ENCODE peak calls at places on chromosomes 4 and X, in eight cellular contexts. N, B, S, C, F, G, E and Y are unnamed samples.
A peak's percentile ranks its signal among the peaks of the same experiment; 100 is the strongest.

GRCh38 chr4:4338632-4339031 is 48.3 kb upstream of the NSG1 start:
- DNase-seq in N (no peak), B (peak; percentile 39), S (no peak), C (no peak), F (no peak), G (no peak), E (no peak), Y (no peak)

GRCh38 chr4:7861440-7861881 is 78.2 kb downstream of the AFAP1 start:
- DNase-seq in N (no peak), B (peak; percentile 96), S (no peak), C (no peak), F (no peak), G (no peak), E (no peak), Y (no peak)

GRCh38 chrX:29113221-29113620 is 526.0 kb downstream of the IL1RAPL1 start:
- DNase-seq in N (no peak), B (no peak), S (no peak), C (no peak), F (no peak), G (no peak), E (no peak), Y (no peak)

GRCh38 chrX:110320588-110320987 is 2.7 kb upstream of the AMMECR1 start:
- DNase-seq in N (no peak), B (no peak), S (no peak), C (no peak), F (no peak), G (no peak), E (no peak), Y (no peak)

GRCh38 chrX:45769919-45770582 is 569.4 kb upstream of the DIPK2B start:
- DNase-seq in N (peak; percentile 54), B (peak; percentile 90), S (no peak), C (peak; percentile 37), F (peak; percentile 83), G (peak; percentile 81), E (peak; percentile 86), Y (no peak)

GRCh38 chr4:73669410-73670183 is 49.4 kb upstream of the RASSF6 start:
- DNase-seq in N (no peak), B (peak; percentile 81), S (no peak), C (no peak), F (no peak), G (no peak), E (no peak), Y (no peak)

GRCh38 chr4:110959041-110959643 is 336.3 kb upstream of the PITX2 start:
- DNase-seq in N (no peak), B (peak; percentile 36), S (no peak), C (no peak), F (no peak), G (peak; percentile 13), E (no peak), Y (no peak)

GRCh38 chr4:185859106-185859505 is 47.1 kb upstream of the SORBS2 start:
- DNase-seq in N (no peak), B (peak; percentile 55), S (no peak), C (no peak), F (no peak), G (peak; percentile 35), E (no peak), Y (no peak)

GRCh38 chr4:157076578-157076947 is 613 bp downstream of the GLRB start:
- DNase-seq in N (no peak), B (no peak), S (no peak), C (no peak), F (no peak), G (peak; percentile 5), E (no peak), Y (no peak)

GRCh38 chr4:52588771-52589591 is 70.1 kb downstream of the USP46 start:
- DNase-seq in N (no peak), B (peak; percentile 74), S (no peak), C (no peak), F (no peak), G (peak; percentile 2), E (no peak), Y (no peak)

GRCh38 chr4:137861682-137862081 is 329.4 kb upstream of the PCDH18 start:
- DNase-seq in N (no peak), B (peak; percentile 49), S (no peak), C (no peak), F (no peak), G (no peak), E (no peak), Y (no peak)

GRCh38 chr4:39641451-39641850 is 2.8 kb upstream of the SMIM14 start:
- DNase-seq in N (no peak), B (no peak), S (no peak), C (no peak), F (no peak), G (no peak), E (no peak), Y (no peak)

GRCh38 chrX:97524997-97525396 is 641.3 kb downstream of the RPA4 start:
- DNase-seq in N (no peak), B (peak; percentile 24), S (no peak), C (no peak), F (no peak), G (no peak), E (no peak), Y (no peak)